ENCODE peak calls at places on chromosomes 6 and 20, in nine cellular contexts. T is SJSA1; L is stimulated activated CD4-positive, alpha-beta T cell treated with anti-CD3 and anti-CD28 coated beads, Interleukin-4, amount 100 ng/mL, for 24 hours; X is nephron progenitor cell; V is fibroblast of pulmonary artery; S is SK-N-DZ; E is heart left ventricle; P is NCI-H2081; J is SW 1271. U is an unnamed sample.

GRCh38 chr6:131954099-131954774 is 3.1 kb upstream of the CCN2 start:
- DNase-seq in T (no peak), L (no peak), X (no peak), V (peak; percentile 82), S (no peak), E (no peak), P (no peak), J (no peak), U (peak; percentile 65)

GRCh38 chr6:110296151-110297028 is 61.8 kb downstream of the METTL24 start:
- DNase-seq in T (no peak), L (no peak), X (no peak), V (no peak), S (no peak), E (no peak), P (no peak), J (no peak), U (peak; percentile 6)

GRCh38 chr6:131787079-131787478 is 20.7 kb upstream of the ENPP1 start:
- DNase-seq in T (no peak), L (no peak), X (no peak), V (no peak), S (no peak), E (no peak), P (no peak), J (no peak), U (peak; percentile 34)

GRCh38 chr6:84282566-84282965 is 55.1 kb upstream of the CEP162 start:
- DNase-seq in T (peak; percentile 79), L (no peak), X (no peak), V (peak; percentile 43), S (no peak), E (no peak), P (no peak), J (no peak), U (no peak)

GRCh38 chr20:57899554-57899953 is 189.7 kb upstream of the PMEPA1 start:
- DNase-seq in T (no peak), L (no peak), X (no peak), V (no peak), S (no peak), E (no peak), P (no peak), J (no peak), U (no peak)

GRCh38 chr20:57747889-57748456 is 38.2 kb upstream of the PMEPA1 start:
- DNase-seq in T (no peak), L (no peak), X (no peak), V (no peak), S (no peak), E (no peak), P (no peak), J (no peak), U (no peak)

GRCh38 chr6:113969888-113970807 is 800 bp downstream of the HDAC2 start:
- DNase-seq in T (peak; percentile 57), L (peak; percentile 57), X (peak; percentile 65), V (peak; percentile 35), S (peak; percentile 64), E (peak; percentile 62), P (peak; percentile 19), J (peak; percentile 31), U (peak; percentile 43)

GRCh38 chr20:47689726-47690125 is 95.6 kb downstream of the SULF2 start:
- DNase-seq in T (no peak), L (no peak), X (no peak), V (no peak), S (no peak), E (no peak), P (no peak), J (no peak), U (no peak)

GRCh38 chr20:59994697-59995122 is 36.5 kb downstream of the CDH26 start:
- DNase-seq in T (no peak), L (no peak), X (peak; percentile 30), V (no peak), S (no peak), E (peak; percentile 35), P (no peak), J (no peak), U (peak; percentile 2)

GRCh38 chr20:40956503-40956902 is 72.1 kb upstream of the TOP1 start:
- DNase-seq in T (peak; percentile 17), L (no peak), X (no peak), V (no peak), S (no peak), E (no peak), P (no peak), J (no peak), U (no peak)

GRCh38 chr6:145845557-145845956 is 31.0 kb upstream of the FBXO30 start:
- DNase-seq in T (no peak), L (no peak), X (no peak), V (no peak), S (no peak), E (no peak), P (no peak), J (no peak), U (no peak)

GRCh38 chr6:163324326-163324927 is 90.1 kb upstream of the QKI start:
- DNase-seq in T (no peak), L (no peak), X (no peak), V (no peak), S (no peak), E (no peak), P (no peak), J (no peak), U (peak; percentile 61)

GRCh38 chr6:18121580-18122127 is 823 bp downstream of the NHLRC1 start:
- DNase-seq in T (no peak), L (no peak), X (peak; percentile 12), V (no peak), S (no peak), E (no peak), P (no peak), J (no peak), U (no peak)

GRCh38 chr20:34995192-34995591 is 39.5 kb downstream of the MYH7B start:
- DNase-seq in T (no peak), L (no peak), X (no peak), V (no peak), S (no peak), E (no peak), P (no peak), J (no peak), U (no peak)

GRCh38 chr6:6697620-6698019 is 109.1 kb downstream of the LY86 start:
- DNase-seq in T (no peak), L (no peak), X (no peak), V (no peak), S (no peak), E (no peak), P (no peak), J (no peak), U (no peak)

GRCh38 chr20:45722047-45722446 is at the start of gene SPINT4:
- DNase-seq in T (no peak), L (no peak), X (no peak), V (no peak), S (no peak), E (no peak), P (no peak), J (no peak), U (no peak)

GRCh38 chr6:53065266-53066058 is at the start of gene FBXO9:
- DNase-seq in T (peak; percentile 64), L (peak; percentile 79), X (peak; percentile 83), V (no peak), S (peak; percentile 75), E (peak; percentile 83), P (peak; percentile 55), J (peak; percentile 67), U (peak; percentile 50)

GRCh38 chr20:11401988-11402387 is 515.7 kb upstream of the BTBD3 start:
- DNase-seq in T (no peak), L (no peak), X (no peak), V (no peak), S (no peak), E (no peak), P (no peak), J (no peak), U (no peak)

GRCh38 chr6:46706464-46706863 is 18.8 kb downstream of the TDRD6 start:
- DNase-seq in T (no peak), L (no peak), X (no peak), V (no peak), S (no peak), E (no peak), P (no peak), J (no peak), U (no peak)

GRCh38 chr6:146041282-146041681 is 12.4 kb downstream of the GRM1 start:
- DNase-seq in T (no peak), L (no peak), X (peak; percentile 27), V (peak; percentile 56), S (peak; percentile 51), E (no peak), P (no peak), J (no peak), U (peak; percentile 49)

GRCh38 chr6:85127179-85127498 is 322.7 kb upstream of the NT5E start:
- DNase-seq in T (no peak), L (no peak), X (no peak), V (no peak), S (no peak), E (no peak), P (no peak), J (no peak), U (no peak)